ENCODE peak calls at places on chromosomes 2 and 18, in seven cellular contexts. One of them, this sample, is unnamed.

GRCh38 chr2:85773692-85774091 is 19.9 kb downstream of the ATOH8 start:
- DNase-seq in AML-193: no peak
- DNase-seq in NAMALWA: no peak
- DNase-seq in effector memory CD8-positive, alpha-beta T cell: no peak
- DNase-seq in NCI-H2081: no peak
- DNase-seq in activated CD4-positive, alpha-beta T cell treated with anti-CD3 and anti-CD28 coated beads, Interleukin-2, amount 50 U/mL, for 1 hour: no peak
- DNase-seq in EH: no peak
- DNase-seq in this sample: no peak

GRCh38 chr2:58240595-58240937 is 559 bp downstream of the FANCL start:
- DNase-seq in AML-193: no peak
- DNase-seq in NAMALWA: no peak
- DNase-seq in effector memory CD8-positive, alpha-beta T cell: no peak
- DNase-seq in NCI-H2081: peak; percentile 71
- DNase-seq in activated CD4-positive, alpha-beta T cell treated with anti-CD3 and anti-CD28 coated beads, Interleukin-2, amount 50 U/mL, for 1 hour: no peak
- DNase-seq in EH: no peak
- DNase-seq in this sample: no peak

GRCh38 chr2:26576565-26577441 is 64.4 kb downstream of the CIB4 start:
- DNase-seq in AML-193: no peak
- DNase-seq in NAMALWA: no peak
- DNase-seq in effector memory CD8-positive, alpha-beta T cell: no peak
- DNase-seq in NCI-H2081: peak; percentile 90
- DNase-seq in activated CD4-positive, alpha-beta T cell treated with anti-CD3 and anti-CD28 coated beads, Interleukin-2, amount 50 U/mL, for 1 hour: no peak
- DNase-seq in EH: no peak
- DNase-seq in this sample: no peak

GRCh38 chr18:9575558-9575957 is 38.8 kb downstream of the PPP4R1 start:
- DNase-seq in AML-193: no peak
- DNase-seq in NAMALWA: peak; percentile 67
- DNase-seq in effector memory CD8-positive, alpha-beta T cell: no peak
- DNase-seq in NCI-H2081: peak; percentile 82
- DNase-seq in activated CD4-positive, alpha-beta T cell treated with anti-CD3 and anti-CD28 coated beads, Interleukin-2, amount 50 U/mL, for 1 hour: no peak
- DNase-seq in EH: peak; percentile 89
- DNase-seq in this sample: peak; percentile 98

GRCh38 chr18:58064406-58064998 is 20.5 kb downstream of the NEDD4L start:
- DNase-seq in AML-193: no peak
- DNase-seq in NAMALWA: no peak
- DNase-seq in effector memory CD8-positive, alpha-beta T cell: no peak
- DNase-seq in NCI-H2081: no peak
- DNase-seq in activated CD4-positive, alpha-beta T cell treated with anti-CD3 and anti-CD28 coated beads, Interleukin-2, amount 50 U/mL, for 1 hour: no peak
- DNase-seq in EH: peak; percentile 6
- DNase-seq in this sample: no peak

GRCh38 chr2:168371273-168371992 is 84.6 kb upstream of the CERS6 start:
- DNase-seq in AML-193: no peak
- DNase-seq in NAMALWA: peak; percentile 23
- DNase-seq in effector memory CD8-positive, alpha-beta T cell: no peak
- DNase-seq in NCI-H2081: no peak
- DNase-seq in activated CD4-positive, alpha-beta T cell treated with anti-CD3 and anti-CD28 coated beads, Interleukin-2, amount 50 U/mL, for 1 hour: no peak
- DNase-seq in EH: no peak
- DNase-seq in this sample: no peak

GRCh38 chr2:100820346-100821254 is 661 bp downstream of the NPAS2 start:
- DNase-seq in AML-193: no peak
- DNase-seq in NAMALWA: no peak
- DNase-seq in effector memory CD8-positive, alpha-beta T cell: no peak
- DNase-seq in NCI-H2081: no peak
- DNase-seq in activated CD4-positive, alpha-beta T cell treated with anti-CD3 and anti-CD28 coated beads, Interleukin-2, amount 50 U/mL, for 1 hour: no peak
- DNase-seq in EH: no peak
- DNase-seq in this sample: no peak

GRCh38 chr2:47644351-47644750 is 138.6 kb upstream of the MSH6 start:
- DNase-seq in AML-193: no peak
- DNase-seq in NAMALWA: no peak
- DNase-seq in effector memory CD8-positive, alpha-beta T cell: no peak
- DNase-seq in NCI-H2081: no peak
- DNase-seq in activated CD4-positive, alpha-beta T cell treated with anti-CD3 and anti-CD28 coated beads, Interleukin-2, amount 50 U/mL, for 1 hour: no peak
- DNase-seq in EH: no peak
- DNase-seq in this sample: no peak

GRCh38 chr2:119772767-119773166 is 13.0 kb downstream of the PTPN4 start:
- DNase-seq in AML-193: no peak
- DNase-seq in NAMALWA: no peak
- DNase-seq in effector memory CD8-positive, alpha-beta T cell: no peak
- DNase-seq in NCI-H2081: no peak
- DNase-seq in activated CD4-positive, alpha-beta T cell treated with anti-CD3 and anti-CD28 coated beads, Interleukin-2, amount 50 U/mL, for 1 hour: no peak
- DNase-seq in EH: no peak
- DNase-seq in this sample: no peak

GRCh38 chr2:231947694-231948093 is 13.8 kb upstream of the DIS3L2 start:
- DNase-seq in AML-193: no peak
- DNase-seq in NAMALWA: no peak
- DNase-seq in effector memory CD8-positive, alpha-beta T cell: no peak
- DNase-seq in NCI-H2081: no peak
- DNase-seq in activated CD4-positive, alpha-beta T cell treated with anti-CD3 and anti-CD28 coated beads, Interleukin-2, amount 50 U/mL, for 1 hour: no peak
- DNase-seq in EH: no peak
- DNase-seq in this sample: no peak

GRCh38 chr18:58230438-58231179 is 186.6 kb downstream of the NEDD4L start:
- DNase-seq in AML-193: no peak
- DNase-seq in NAMALWA: no peak
- DNase-seq in effector memory CD8-positive, alpha-beta T cell: no peak
- DNase-seq in NCI-H2081: no peak
- DNase-seq in activated CD4-positive, alpha-beta T cell treated with anti-CD3 and anti-CD28 coated beads, Interleukin-2, amount 50 U/mL, for 1 hour: no peak
- DNase-seq in EH: peak; percentile 44
- DNase-seq in this sample: peak; percentile 50

GRCh38 chr2:9811679-9812511 is 31.4 kb upstream of the TAF1B start:
- DNase-seq in AML-193: no peak
- DNase-seq in NAMALWA: no peak
- DNase-seq in effector memory CD8-positive, alpha-beta T cell: no peak
- DNase-seq in NCI-H2081: no peak
- DNase-seq in activated CD4-positive, alpha-beta T cell treated with anti-CD3 and anti-CD28 coated beads, Interleukin-2, amount 50 U/mL, for 1 hour: no peak
- DNase-seq in EH: no peak
- DNase-seq in this sample: no peak

GRCh38 chr2:229712125-229712524 is 2.2 kb downstream of the DNER start:
- DNase-seq in AML-193: peak; percentile 28
- DNase-seq in NAMALWA: peak; percentile 29
- DNase-seq in effector memory CD8-positive, alpha-beta T cell: no peak
- DNase-seq in NCI-H2081: no peak
- DNase-seq in activated CD4-positive, alpha-beta T cell treated with anti-CD3 and anti-CD28 coated beads, Interleukin-2, amount 50 U/mL, for 1 hour: no peak
- DNase-seq in EH: no peak
- DNase-seq in this sample: peak; percentile 18

GRCh38 chr2:71673402-71673795 is 220.0 kb downstream of the DYSF start:
- DNase-seq in AML-193: no peak
- DNase-seq in NAMALWA: no peak
- DNase-seq in effector memory CD8-positive, alpha-beta T cell: no peak
- DNase-seq in NCI-H2081: no peak
- DNase-seq in activated CD4-positive, alpha-beta T cell treated with anti-CD3 and anti-CD28 coated beads, Interleukin-2, amount 50 U/mL, for 1 hour: no peak
- DNase-seq in EH: no peak
- DNase-seq in this sample: no peak

GRCh38 chr2:8767324-8767723 is 70.1 kb downstream of the KIDINS220 start:
- DNase-seq in AML-193: peak; percentile 48
- DNase-seq in NAMALWA: no peak
- DNase-seq in effector memory CD8-positive, alpha-beta T cell: no peak
- DNase-seq in NCI-H2081: peak; percentile 33
- DNase-seq in activated CD4-positive, alpha-beta T cell treated with anti-CD3 and anti-CD28 coated beads, Interleukin-2, amount 50 U/mL, for 1 hour: no peak
- DNase-seq in EH: no peak
- DNase-seq in this sample: no peak

GRCh38 chr2:211745295-211746097 is 793.1 kb downstream of the ERBB4 start:
- DNase-seq in AML-193: peak; percentile 61
- DNase-seq in NAMALWA: peak; percentile 68
- DNase-seq in effector memory CD8-positive, alpha-beta T cell: no peak
- DNase-seq in NCI-H2081: peak; percentile 79
- DNase-seq in activated CD4-positive, alpha-beta T cell treated with anti-CD3 and anti-CD28 coated beads, Interleukin-2, amount 50 U/mL, for 1 hour: no peak
- DNase-seq in EH: peak; percentile 53
- DNase-seq in this sample: peak; percentile 21

GRCh38 chr2:102455061-102455670 is 17.9 kb upstream of the SLC9A4 start:
- DNase-seq in AML-193: no peak
- DNase-seq in NAMALWA: no peak
- DNase-seq in effector memory CD8-positive, alpha-beta T cell: no peak
- DNase-seq in NCI-H2081: no peak
- DNase-seq in activated CD4-positive, alpha-beta T cell treated with anti-CD3 and anti-CD28 coated beads, Interleukin-2, amount 50 U/mL, for 1 hour: no peak
- DNase-seq in EH: no peak
- DNase-seq in this sample: no peak

GRCh38 chr2:152415231-152415642 is 80.3 kb downstream of the FMNL2 start:
- DNase-seq in AML-193: no peak
- DNase-seq in NAMALWA: no peak
- DNase-seq in effector memory CD8-positive, alpha-beta T cell: no peak
- DNase-seq in NCI-H2081: no peak
- DNase-seq in activated CD4-positive, alpha-beta T cell treated with anti-CD3 and anti-CD28 coated beads, Interleukin-2, amount 50 U/mL, for 1 hour: no peak
- DNase-seq in EH: no peak
- DNase-seq in this sample: peak; percentile 28

GRCh38 chr18:3256693-3257626 is 5.0 kb upstream of the MYL12B start:
- DNase-seq in AML-193: no peak
- DNase-seq in NAMALWA: no peak
- DNase-seq in effector memory CD8-positive, alpha-beta T cell: no peak
- DNase-seq in NCI-H2081: no peak
- DNase-seq in activated CD4-positive, alpha-beta T cell treated with anti-CD3 and anti-CD28 coated beads, Interleukin-2, amount 50 U/mL, for 1 hour: no peak
- DNase-seq in EH: peak; percentile 88
- DNase-seq in this sample: peak; percentile 74

GRCh38 chr2:220341014-220341413 is 713.6 kb downstream of the SLC4A3 start:
- DNase-seq in AML-193: no peak
- DNase-seq in NAMALWA: no peak
- DNase-seq in effector memory CD8-positive, alpha-beta T cell: no peak
- DNase-seq in NCI-H2081: no peak
- DNase-seq in activated CD4-positive, alpha-beta T cell treated with anti-CD3 and anti-CD28 coated beads, Interleukin-2, amount 50 U/mL, for 1 hour: no peak
- DNase-seq in EH: peak; percentile 12
- DNase-seq in this sample: no peak

GRCh38 chr2:207252416-207252815 is 86.7 kb upstream of the KLF7 start:
- DNase-seq in AML-193: no peak
- DNase-seq in NAMALWA: no peak
- DNase-seq in effector memory CD8-positive, alpha-beta T cell: no peak
- DNase-seq in NCI-H2081: no peak
- DNase-seq in activated CD4-positive, alpha-beta T cell treated with anti-CD3 and anti-CD28 coated beads, Interleukin-2, amount 50 U/mL, for 1 hour: no peak
- DNase-seq in EH: no peak
- DNase-seq in this sample: peak; percentile 25

GRCh38 chr18:24987271-24987932 is 364.6 kb downstream of the ZNF521 start:
- DNase-seq in AML-193: no peak
- DNase-seq in NAMALWA: no peak
- DNase-seq in effector memory CD8-positive, alpha-beta T cell: no peak
- DNase-seq in NCI-H2081: no peak
- DNase-seq in activated CD4-positive, alpha-beta T cell treated with anti-CD3 and anti-CD28 coated beads, Interleukin-2, amount 50 U/mL, for 1 hour: no peak
- DNase-seq in EH: peak; percentile 38
- DNase-seq in this sample: no peak

GRCh38 chr2:186612555-186613440 is 22.9 kb downstream of the ITGAV start:
- DNase-seq in AML-193: no peak
- DNase-seq in NAMALWA: no peak
- DNase-seq in effector memory CD8-positive, alpha-beta T cell: no peak
- DNase-seq in NCI-H2081: no peak
- DNase-seq in activated CD4-positive, alpha-beta T cell treated with anti-CD3 and anti-CD28 coated beads, Interleukin-2, amount 50 U/mL, for 1 hour: no peak
- DNase-seq in EH: no peak
- DNase-seq in this sample: no peak

GRCh38 chr2:113164234-113164929 is 9.4 kb upstream of the PSD4 start:
- DNase-seq in AML-193: no peak
- DNase-seq in NAMALWA: no peak
- DNase-seq in effector memory CD8-positive, alpha-beta T cell: no peak
- DNase-seq in NCI-H2081: no peak
- DNase-seq in activated CD4-positive, alpha-beta T cell treated with anti-CD3 and anti-CD28 coated beads, Interleukin-2, amount 50 U/mL, for 1 hour: no peak
- DNase-seq in EH: no peak
- DNase-seq in this sample: no peak

GRCh38 chr18:79245517-79246001 is 150.2 kb upstream of the NFATC1 start:
- DNase-seq in AML-193: no peak
- DNase-seq in NAMALWA: no peak
- DNase-seq in effector memory CD8-positive, alpha-beta T cell: peak; percentile 30
- DNase-seq in NCI-H2081: peak; percentile 57
- DNase-seq in activated CD4-positive, alpha-beta T cell treated with anti-CD3 and anti-CD28 coated beads, Interleukin-2, amount 50 U/mL, for 1 hour: peak; percentile 24
- DNase-seq in EH: no peak
- DNase-seq in this sample: no peak

GRCh38 chr18:75638597-75639467 is 211.3 kb upstream of the SMIM21 start:
- DNase-seq in AML-193: no peak
- DNase-seq in NAMALWA: no peak
- DNase-seq in effector memory CD8-positive, alpha-beta T cell: no peak
- DNase-seq in NCI-H2081: no peak
- DNase-seq in activated CD4-positive, alpha-beta T cell treated with anti-CD3 and anti-CD28 coated beads, Interleukin-2, amount 50 U/mL, for 1 hour: no peak
- DNase-seq in EH: peak; percentile 91
- DNase-seq in this sample: peak; percentile 9

GRCh38 chr18:48563027-48563426 is 24.2 kb downstream of the CTIF start:
- DNase-seq in AML-193: no peak
- DNase-seq in NAMALWA: no peak
- DNase-seq in effector memory CD8-positive, alpha-beta T cell: no peak
- DNase-seq in NCI-H2081: no peak
- DNase-seq in activated CD4-positive, alpha-beta T cell treated with anti-CD3 and anti-CD28 coated beads, Interleukin-2, amount 50 U/mL, for 1 hour: no peak
- DNase-seq in EH: peak; percentile 95
- DNase-seq in this sample: peak; percentile 84

GRCh38 chr2:98501223-98501622 is 56.6 kb downstream of the INPP4A start:
- DNase-seq in AML-193: no peak
- DNase-seq in NAMALWA: no peak
- DNase-seq in effector memory CD8-positive, alpha-beta T cell: no peak
- DNase-seq in NCI-H2081: no peak
- DNase-seq in activated CD4-positive, alpha-beta T cell treated with anti-CD3 and anti-CD28 coated beads, Interleukin-2, amount 50 U/mL, for 1 hour: no peak
- DNase-seq in EH: no peak
- DNase-seq in this sample: no peak

GRCh38 chr2:113157897-113158753 is 15.6 kb upstream of the PSD4 start:
- DNase-seq in AML-193: no peak
- DNase-seq in NAMALWA: no peak
- DNase-seq in effector memory CD8-positive, alpha-beta T cell: no peak
- DNase-seq in NCI-H2081: no peak
- DNase-seq in activated CD4-positive, alpha-beta T cell treated with anti-CD3 and anti-CD28 coated beads, Interleukin-2, amount 50 U/mL, for 1 hour: no peak
- DNase-seq in EH: peak; percentile 81
- DNase-seq in this sample: no peak

GRCh38 chr18:50616484-50617048 is 56.7 kb downstream of the MAPK4 start:
- DNase-seq in AML-193: no peak
- DNase-seq in NAMALWA: no peak
- DNase-seq in effector memory CD8-positive, alpha-beta T cell: no peak
- DNase-seq in NCI-H2081: no peak
- DNase-seq in activated CD4-positive, alpha-beta T cell treated with anti-CD3 and anti-CD28 coated beads, Interleukin-2, amount 50 U/mL, for 1 hour: no peak
- DNase-seq in EH: no peak
- DNase-seq in this sample: no peak

GRCh38 chr2:23426284-23426905 is 41.4 kb downstream of the KLHL29 start:
- DNase-seq in AML-193: no peak
- DNase-seq in NAMALWA: no peak
- DNase-seq in effector memory CD8-positive, alpha-beta T cell: no peak
- DNase-seq in NCI-H2081: no peak
- DNase-seq in activated CD4-positive, alpha-beta T cell treated with anti-CD3 and anti-CD28 coated beads, Interleukin-2, amount 50 U/mL, for 1 hour: no peak
- DNase-seq in EH: peak; percentile 90
- DNase-seq in this sample: peak; percentile 82